ENCODE peak calls at places on chromosome 7, in four cellular contexts. One of them, this sample, is unnamed.

GRCh38 chr7:159143780-159144755 is 599 bp downstream of the VIPR2 start:
- DNase-seq in K562: no peak
- DNase-seq in HepG2: no peak
- DNase-seq in GM12878: no peak
- DNase-seq in this sample: peak; percentile 53

GRCh38 chr7:158495780-158496179 is 91.8 kb downstream of the PTPRN2 start:
- DNase-seq in K562: no peak
- DNase-seq in HepG2: peak; percentile 14
- DNase-seq in GM12878: no peak
- DNase-seq in this sample: peak; percentile 59

GRCh38 chr7:98168181-98168903 is 42.9 kb upstream of the BHLHA15 start:
- DNase-seq in K562: peak; percentile 82
- DNase-seq in HepG2: peak; percentile 66
- DNase-seq in GM12878: peak; percentile 16
- DNase-seq in this sample: peak; percentile 72

GRCh38 chr7:44486693-44487092 is 3.8 kb downstream of the NUDCD3 start:
- DNase-seq in K562: no peak
- DNase-seq in HepG2: no peak
- DNase-seq in GM12878: no peak
- DNase-seq in this sample: no peak

GRCh38 chr7:120742370-120742769 is 115.6 kb downstream of the TSPAN12 start:
- DNase-seq in K562: no peak
- DNase-seq in HepG2: no peak
- DNase-seq in GM12878: no peak
- DNase-seq in this sample: peak; percentile 23

GRCh38 chr7:66728571-66728970 is 12.0 kb upstream of the RABGEF1 start:
- DNase-seq in K562: no peak
- DNase-seq in HepG2: no peak
- DNase-seq in GM12878: no peak
- DNase-seq in this sample: no peak

GRCh38 chr7:105402221-105403095 is 13.7 kb upstream of the SRPK2 start:
- DNase-seq in K562: no peak
- DNase-seq in HepG2: no peak
- DNase-seq in GM12878: no peak
- DNase-seq in this sample: no peak

GRCh38 chr7:111210996-111211395 is 120.1 kb downstream of the LRRN3 start:
- DNase-seq in K562: no peak
- DNase-seq in HepG2: no peak
- DNase-seq in GM12878: no peak
- DNase-seq in this sample: no peak

GRCh38 chr7:43135129-43135528 is 22.7 kb downstream of the HECW1 start:
- DNase-seq in K562: no peak
- DNase-seq in HepG2: no peak
- DNase-seq in GM12878: no peak
- DNase-seq in this sample: no peak

GRCh38 chr7:130961128-130961601 is 227.2 kb upstream of the KLF14 start:
- DNase-seq in K562: no peak
- DNase-seq in HepG2: no peak
- DNase-seq in GM12878: peak; percentile 98
- DNase-seq in this sample: no peak

GRCh38 chr7:21616796-21617436 is 74.1 kb downstream of the DNAH11 start:
- DNase-seq in K562: no peak
- DNase-seq in HepG2: no peak
- DNase-seq in GM12878: no peak
- DNase-seq in this sample: no peak

GRCh38 chr7:22433710-22434460 is 66.1 kb downstream of the STEAP1B start:
- DNase-seq in K562: peak; percentile 71
- DNase-seq in HepG2: peak; percentile 93
- DNase-seq in GM12878: no peak
- DNase-seq in this sample: peak; percentile 19

GRCh38 chr7:39987641-39988347 is 37.7 kb downstream of the CDK13 start:
- DNase-seq in K562: no peak
- DNase-seq in HepG2: no peak
- DNase-seq in GM12878: no peak
- DNase-seq in this sample: no peak

GRCh38 chr7:157011333-157012112 is 1.1 kb upstream of the MNX1 start:
- DNase-seq in K562: no peak
- DNase-seq in HepG2: peak; percentile 86
- DNase-seq in GM12878: no peak
- DNase-seq in this sample: no peak

GRCh38 chr7:20085086-20085485 is 132.1 kb downstream of the MACC1 start:
- DNase-seq in K562: no peak
- DNase-seq in HepG2: no peak
- DNase-seq in GM12878: no peak
- DNase-seq in this sample: no peak

GRCh38 chr7:1670894-1671875 is 1.1 kb downstream of the ELFN1 start:
- DNase-seq in K562: no peak
- DNase-seq in HepG2: no peak
- DNase-seq in GM12878: no peak
- DNase-seq in this sample: no peak

GRCh38 chr7:26081627-26082026 is 70.4 kb upstream of the NFE2L3 start:
- DNase-seq in K562: no peak
- DNase-seq in HepG2: peak; percentile 73
- DNase-seq in GM12878: no peak
- DNase-seq in this sample: no peak

GRCh38 chr7:42460148-42460547 is 223.1 kb upstream of the GLI3 start:
- DNase-seq in K562: no peak
- DNase-seq in HepG2: no peak
- DNase-seq in GM12878: no peak
- DNase-seq in this sample: no peak

GRCh38 chr7:44981035-44981706 is 2.4 kb upstream of the MYO1G start:
- DNase-seq in K562: no peak
- DNase-seq in HepG2: no peak
- DNase-seq in GM12878: no peak
- DNase-seq in this sample: no peak

GRCh38 chr7:112202819-112203218 is 3.4 kb downstream of the DOCK4 start:
- DNase-seq in K562: no peak
- DNase-seq in HepG2: peak; percentile 84
- DNase-seq in GM12878: no peak
- DNase-seq in this sample: no peak

GRCh38 chr7:147298611-147299043 is 1182.0 kb downstream of the CNTNAP2 start:
- DNase-seq in K562: no peak
- DNase-seq in HepG2: no peak
- DNase-seq in GM12878: no peak
- DNase-seq in this sample: no peak

GRCh38 chr7:139854803-139855497 is 25.9 kb downstream of the TBXAS1 start:
- DNase-seq in K562: no peak
- DNase-seq in HepG2: no peak
- DNase-seq in GM12878: no peak
- DNase-seq in this sample: no peak

GRCh38 chr7:84981038-84981601 is 205.7 kb downstream of the SEMA3D start:
- DNase-seq in K562: no peak
- DNase-seq in HepG2: no peak
- DNase-seq in GM12878: no peak
- DNase-seq in this sample: no peak

GRCh38 chr7:104951546-104951945 is 62.5 kb upstream of the KMT2E start:
- DNase-seq in K562: no peak
- DNase-seq in HepG2: no peak
- DNase-seq in GM12878: no peak
- DNase-seq in this sample: no peak

GRCh38 chr7:131016230-131016629 is 282.2 kb upstream of the KLF14 start:
- DNase-seq in K562: no peak
- DNase-seq in HepG2: peak; percentile 44
- DNase-seq in GM12878: no peak
- DNase-seq in this sample: no peak

GRCh38 chr7:27166475-27167169 is 1.3 kb upstream of the HOXA9 start:
- DNase-seq in K562: no peak
- DNase-seq in HepG2: no peak
- DNase-seq in GM12878: no peak
- DNase-seq in this sample: peak; percentile 20

GRCh38 chr7:137953043-137953691 is 48.7 kb downstream of the CREB3L2 start:
- DNase-seq in K562: no peak
- DNase-seq in HepG2: no peak
- DNase-seq in GM12878: no peak
- DNase-seq in this sample: no peak

GRCh38 chr7:155538293-155538692 is 8.1 kb downstream of the CNPY1 start:
- DNase-seq in K562: no peak
- DNase-seq in HepG2: no peak
- DNase-seq in GM12878: no peak
- DNase-seq in this sample: peak; percentile 33

GRCh38 chr7:106679153-106679931 is 18.4 kb upstream of the CCDC71L start:
- DNase-seq in K562: peak; percentile 81
- DNase-seq in HepG2: no peak
- DNase-seq in GM12878: no peak
- DNase-seq in this sample: no peak

GRCh38 chr7:111392976-111393762 is 169.1 kb downstream of the IMMP2L start:
- DNase-seq in K562: no peak
- DNase-seq in HepG2: no peak
- DNase-seq in GM12878: no peak
- DNase-seq in this sample: no peak

GRCh38 chr7:57256637-57257375 is 124.6 kb upstream of the ZNF479 start:
- DNase-seq in K562: no peak
- DNase-seq in HepG2: no peak
- DNase-seq in GM12878: no peak
- DNase-seq in this sample: no peak

GRCh38 chr7:73999664-74000420 is 28.1 kb upstream of the ELN start:
- DNase-seq in K562: no peak
- DNase-seq in HepG2: no peak
- DNase-seq in GM12878: no peak
- DNase-seq in this sample: no peak
- TF ChIP-seq ATF2 in K562: no peak
- TF ChIP-seq ATF2 in HepG2: no peak
- TF ChIP-seq ATF2 in GM12878: no peak
- TF ChIP-seq ATF2 in this sample: no peak

GRCh38 chr7:90611115-90611514 is 15.0 kb downstream of the CDK14 start:
- DNase-seq in K562: no peak
- DNase-seq in HepG2: no peak
- DNase-seq in GM12878: no peak
- DNase-seq in this sample: no peak
- TF ChIP-seq TCF7 in K562: no peak
- TF ChIP-seq TCF7 in HepG2: no peak
- TF ChIP-seq TCF7 in GM12878: no peak
- TF ChIP-seq TCF7 in this sample: no peak

GRCh38 chr7:101386558-101387199 is 24.0 kb downstream of the COL26A1 start:
- DNase-seq in K562: no peak
- DNase-seq in HepG2: peak; percentile 87
- DNase-seq in GM12878: no peak
- DNase-seq in this sample: peak; percentile 73
- TF ChIP-seq ATF2 in K562: no peak
- TF ChIP-seq ATF2 in HepG2: no peak
- TF ChIP-seq ATF2 in GM12878: no peak
- TF ChIP-seq ATF2 in this sample: no peak

GRCh38 chr7:14666913-14667312 is 235.6 kb downstream of the DGKB start:
- DNase-seq in K562: no peak
- DNase-seq in HepG2: no peak
- DNase-seq in GM12878: no peak
- DNase-seq in this sample: no peak

GRCh38 chr7:14666304-14666703 is 236.2 kb downstream of the DGKB start:
- DNase-seq in K562: no peak
- DNase-seq in HepG2: no peak
- DNase-seq in GM12878: no peak
- DNase-seq in this sample: no peak
- TF ChIP-seq TCF7 in K562: no peak
- TF ChIP-seq TCF7 in HepG2: no peak
- TF ChIP-seq TCF7 in GM12878: no peak
- TF ChIP-seq TCF7 in this sample: no peak

GRCh38 chr7:33191326-33191725 is 62.0 kb downstream of the BBS9 start:
- DNase-seq in K562: no peak
- DNase-seq in HepG2: peak; percentile 54
- DNase-seq in GM12878: no peak
- DNase-seq in this sample: no peak

GRCh38 chr7:33183504-33183903 is 54.1 kb downstream of the BBS9 start:
- DNase-seq in K562: no peak
- DNase-seq in HepG2: no peak
- DNase-seq in GM12878: no peak
- DNase-seq in this sample: no peak

GRCh38 chr7:33185786-33186185 is 56.4 kb downstream of the BBS9 start:
- DNase-seq in K562: peak; percentile 23
- DNase-seq in HepG2: peak; percentile 62
- DNase-seq in GM12878: no peak
- DNase-seq in this sample: no peak

GRCh38 chr7:33190688-33191304 is 61.4 kb downstream of the BBS9 start:
- DNase-seq in K562: no peak
- DNase-seq in HepG2: no peak
- DNase-seq in GM12878: no peak
- DNase-seq in this sample: no peak

DNA sequence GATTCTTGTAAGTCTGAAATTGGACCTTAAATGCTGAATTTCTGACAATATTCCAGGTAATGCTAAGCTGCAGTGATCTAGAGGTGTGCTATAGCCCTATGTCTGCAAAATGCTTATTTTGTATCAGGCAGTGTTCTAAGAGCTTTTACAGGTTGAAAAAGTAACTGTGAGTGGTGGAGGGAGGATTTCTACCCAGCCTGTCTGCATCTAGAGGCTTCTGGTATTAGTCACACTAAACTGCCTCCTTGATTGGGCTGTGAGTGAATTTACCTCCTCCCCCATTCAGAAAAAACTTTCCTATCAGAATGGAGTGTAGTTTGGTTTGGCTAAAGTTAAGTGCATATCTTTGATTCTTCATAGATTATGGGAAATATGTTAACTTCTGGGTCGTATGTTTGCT is 56.8 kb downstream of the BBS9 start:
- DNase-seq in K562: no peak
- DNase-seq in HepG2: no peak
- DNase-seq in GM12878: no peak
- DNase-seq in this sample: no peak
- TF ChIP-seq ATF2 in K562: no peak
- TF ChIP-seq ATF2 in HepG2: no peak
- TF ChIP-seq ATF2 in GM12878: no peak
- TF ChIP-seq ATF2 in this sample: no peak

DNA sequence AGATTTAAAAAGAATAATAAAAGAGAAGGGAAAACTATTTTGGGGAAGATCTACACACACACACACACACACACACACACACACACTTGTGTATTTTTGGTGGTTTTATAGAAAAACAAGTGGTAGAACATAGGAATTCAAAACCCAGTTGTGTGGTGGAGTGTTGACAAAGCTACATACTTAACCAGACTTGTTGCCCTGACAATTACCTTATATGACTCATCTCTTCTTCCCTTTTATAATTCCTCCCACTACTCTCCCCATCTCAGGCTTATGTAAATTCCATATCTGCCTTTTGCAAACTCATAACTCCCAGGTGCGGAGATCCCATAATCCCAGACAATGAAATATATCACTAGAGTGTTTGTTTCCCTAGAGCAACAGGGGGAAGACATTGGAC is 873.7 kb downstream of the NXPH1 start:
- DNase-seq in K562: no peak
- DNase-seq in HepG2: no peak
- DNase-seq in GM12878: no peak
- DNase-seq in this sample: no peak
- TF ChIP-seq TCF7 in K562: no peak
- TF ChIP-seq TCF7 in HepG2: no peak
- TF ChIP-seq TCF7 in GM12878: no peak
- TF ChIP-seq TCF7 in this sample: no peak